ENCODE peak calls at places on chromosome 15, in four cellular contexts. D is IMR-90, K is H9, Y is H1. W is an unnamed sample.

GRCh38 chr15:90006217-90007088 is 5.3 kb downstream of the ZNF710 start:
- DNase-seq in Y (no peak), D (no peak), K (no peak), W (no peak)

GRCh38 chr15:78212546-78213424 is 21.6 kb downstream of the ACSBG1 start:
- DNase-seq in Y (peak; percentile 35), D (peak; percentile 64), K (no peak), W (no peak)

GRCh38 chr15:100559330-100559729 is 30.6 kb upstream of the CERS3 start:
- DNase-seq in Y (no peak), K (no peak), D (peak; percentile 81), W (no peak)

GRCh38 chr15:43525131-43525530 is 7.7 kb downstream of the MAP1A start:
- DNase-seq in K (no peak), Y (no peak), D (no peak), W (no peak)

GRCh38 chr15:78325092-78325843 is 14.9 kb upstream of the CRABP1 start:
- DNase-seq in Y (no peak), D (peak; percentile 20), K (no peak), W (no peak)

GRCh38 chr15:91135201-91136130 is 35.4 kb downstream of the SV2B start:
- DNase-seq in K (no peak), D (no peak), Y (no peak), W (no peak)

GRCh38 chr15:88805031-88805780 is 2.0 kb downstream of the ACAN start:
- DNase-seq in D (no peak), Y (no peak), K (no peak), W (no peak)

GRCh38 chr15:73273181-73274002 is 95.4 kb downstream of the HCN4 start:
- DNase-seq in K (peak; percentile 66), D (peak; percentile 67), Y (peak; percentile 67), W (peak; percentile 53)

GRCh38 chr15:74180689-74181602 is 7.4 kb downstream of the ISLR start:
- DNase-seq in Y (no peak), K (no peak), D (no peak), W (no peak)

GRCh38 chr15:44087578-44088190 is 107.4 kb downstream of the FRMD5 start:
- DNase-seq in D (peak; percentile 93), Y (no peak), K (no peak), W (no peak)

GRCh38 chr15:28861031-28861534 is 12.6 kb upstream of the GOLGA6L7 start:
- DNase-seq in Y (no peak), D (peak; percentile 8), K (no peak), W (no peak)

GRCh38 chr15:80188293-80188692 is 35.5 kb downstream of the FAH start:
- DNase-seq in K (no peak), D (no peak), Y (no peak), W (peak; percentile 21)

GRCh38 chr15:36067483-36068274 is 511.7 kb upstream of the CDIN1 start:
- DNase-seq in Y (no peak), K (no peak), D (no peak), W (no peak)
- H2AFZ ChIP-seq in Y (peak overlapping the region; percentile 91), K (no peak overlapping the region), D (no peak overlapping the region), W (no peak overlapping the region)

DNA sequence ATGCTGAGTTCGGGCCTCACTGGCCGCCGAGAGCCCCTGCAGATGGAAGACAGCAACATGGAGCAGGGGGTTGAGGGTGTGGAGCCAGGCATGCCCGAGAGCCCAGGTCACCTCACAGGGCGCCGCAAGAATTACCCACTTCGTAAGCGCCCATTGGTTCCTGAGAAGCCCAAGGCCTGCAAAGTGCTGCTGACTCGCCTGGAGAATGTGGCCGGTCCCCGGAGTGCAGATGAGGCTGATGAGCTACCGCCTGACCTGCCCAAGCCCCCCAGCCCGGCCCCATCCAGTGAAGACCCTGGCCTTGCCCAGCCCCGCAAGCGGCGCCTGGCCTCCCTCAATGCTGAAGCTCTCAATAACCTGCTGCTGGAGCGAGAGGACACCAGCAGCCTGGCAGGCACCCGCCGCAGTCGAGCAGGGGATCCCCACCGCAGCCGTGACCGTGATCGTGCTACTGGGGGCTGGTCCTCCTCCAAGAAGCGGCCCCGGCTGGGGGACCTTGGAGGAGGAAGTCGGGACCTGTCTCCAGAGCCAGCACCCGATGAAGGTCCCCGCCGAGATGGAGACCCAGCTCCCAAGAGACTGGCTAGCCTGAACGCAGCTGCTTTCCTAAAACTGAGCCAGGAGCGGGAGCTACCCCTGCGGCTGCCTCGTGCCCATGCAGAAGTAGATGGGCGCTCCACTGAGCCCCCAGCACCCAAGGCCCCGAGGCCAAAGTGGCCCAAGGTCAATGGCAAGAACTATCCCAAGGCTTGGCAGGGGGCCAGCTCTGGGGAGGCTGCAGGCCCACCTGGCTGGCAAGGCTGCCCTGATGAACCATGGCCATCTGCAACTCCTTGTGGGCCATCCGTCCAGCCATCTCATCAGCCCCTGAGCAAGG is 12.1 kb upstream of the CHST14 start:
- DNase-seq in K (no peak), Y (no peak), D (no peak), W (no peak)
- H3K79me1 ChIP-seq in K (peaks cover 13% of the 10 kb centered on the region), Y (peaks cover 44% of the 10 kb centered on the region), D (peaks cover 25% of the 10 kb centered on the region), W (peaks cover 19% of the 10 kb centered on the region)

GRCh38 chr15:50767332-50767861 is 1.9 kb upstream of the SPPL2A start:
- DNase-seq in Y (no peak), D (no peak), K (no peak), W (no peak)

GRCh38 chr15:50765202-50765967 is at the start of gene SPPL2A:
- DNase-seq in D (peak; percentile 84), Y (peak; percentile 85), K (peak; percentile 84), W (peak; percentile 58)

GRCh38 chr15:50758712-50759205 is 6.7 kb downstream of the SPPL2A start:
- DNase-seq in D (peak; percentile 28), Y (no peak), K (no peak), W (no peak)

DNA sequence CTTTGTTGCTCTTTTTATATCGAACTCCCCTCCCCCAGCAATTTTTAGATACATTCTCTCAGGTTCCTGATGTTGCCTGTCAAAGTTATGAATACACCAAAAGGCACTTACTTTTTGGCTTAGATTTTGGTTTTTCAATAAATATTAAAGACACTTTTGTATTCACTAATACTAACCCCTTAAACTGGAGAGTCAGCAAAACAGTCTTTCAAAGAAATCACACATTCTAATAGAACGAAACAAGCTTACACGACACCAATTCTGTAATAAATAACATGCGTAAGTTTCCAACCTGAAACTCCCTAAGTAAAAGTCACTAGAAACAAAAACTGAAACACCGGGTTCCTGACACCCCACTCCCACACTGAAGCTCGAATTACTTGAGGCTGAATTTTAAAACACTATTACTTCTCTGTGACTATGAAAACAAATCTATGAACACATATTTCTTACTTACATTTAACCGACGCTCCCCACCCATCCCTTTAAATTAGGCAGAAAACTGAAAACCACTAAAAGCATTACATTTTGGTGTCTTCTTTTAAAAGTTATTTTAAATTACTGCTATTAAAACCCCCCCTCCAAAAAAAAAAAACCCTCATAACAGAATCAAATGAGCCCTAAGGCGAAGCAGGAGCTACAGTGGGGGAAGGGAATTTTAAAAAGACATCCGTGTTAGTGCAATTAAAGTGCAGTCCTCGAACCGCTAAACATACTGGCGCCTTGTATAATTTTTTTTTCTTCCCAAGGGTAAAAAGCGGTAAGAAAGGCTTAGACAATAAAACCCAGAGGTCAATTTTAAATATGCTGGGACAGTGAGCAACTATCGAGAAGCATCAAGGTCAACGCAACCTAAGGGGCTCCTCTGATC is 940 bp downstream of the SPPL2A start:
- DNase-seq in Y (no peak), K (no peak), D (peak; percentile 27), W (no peak)
- H2AFZ ChIP-seq in Y (peak overlapping the region; percentile 6), K (peak overlapping the region; percentile 43), D (peak overlapping the region; percentile 65), W (peak overlapping the region; percentile 99)

DNA sequence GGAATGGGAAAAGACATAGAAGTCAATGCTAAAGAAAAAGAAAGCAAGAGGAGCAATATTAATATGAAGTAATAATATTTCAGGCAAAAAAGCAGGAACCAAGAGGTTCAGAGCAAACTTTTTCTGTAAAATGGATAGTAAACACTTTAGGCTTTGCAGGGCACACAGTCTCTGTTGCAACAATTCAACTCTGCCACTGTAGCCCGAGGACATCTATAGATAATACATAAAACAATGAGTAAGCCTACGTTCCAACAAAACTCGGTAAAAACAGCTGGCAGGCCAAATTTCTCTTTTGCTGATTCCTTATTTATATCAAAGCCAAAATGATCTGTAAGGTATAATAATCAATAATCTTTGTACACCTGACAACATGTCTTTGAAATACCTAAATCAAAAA is 56.8 kb downstream of the SMAD6 start:
- DNase-seq in D (no peak), K (no peak), Y (no peak), W (no peak)
- H3K79me1 ChIP-seq in D (peaks cover 38% of the 10 kb centered on the region), K (no peaks in the 10 kb centered on the region), Y (no peaks in the 10 kb centered on the region), W (peaks cover 4% of the 10 kb centered on the region)

DNA sequence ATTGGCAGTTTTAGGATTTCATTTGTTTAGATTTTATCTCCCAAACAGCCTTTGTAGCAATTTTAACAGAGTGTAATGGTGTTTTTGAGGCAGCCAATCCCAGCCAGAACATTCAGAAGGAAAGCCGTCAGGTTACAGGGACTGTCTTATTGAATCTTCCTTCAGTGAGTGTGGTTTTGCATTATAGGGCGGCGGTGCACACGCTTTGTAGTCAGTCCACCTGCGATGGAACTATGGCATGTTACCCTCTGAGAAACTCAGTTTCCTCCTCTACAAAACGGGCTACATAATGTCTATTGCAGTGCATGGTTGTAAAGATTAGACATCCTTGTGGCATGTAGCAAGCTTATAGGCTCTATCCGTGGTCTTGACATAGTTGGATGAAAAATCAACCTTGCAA is 1.0 kb downstream of the LRRC28 start:
- DNase-seq in D (no peak), K (no peak), Y (no peak), W (no peak)
- H2AFZ ChIP-seq in D (no peak overlapping the region), K (no peak overlapping the region), Y (no peak overlapping the region), W (peak overlapping the region; percentile 97)

GRCh38 chr15:35229085-35229484 is 144.0 kb upstream of the NANOGP8 start:
- DNase-seq in K (no peak), Y (no peak), D (no peak), W (no peak)
- H3K79me1 ChIP-seq in K (no peaks in the 10 kb centered on the region), Y (no peaks in the 10 kb centered on the region), D (no peaks in the 10 kb centered on the region), W (no peaks in the 10 kb centered on the region)

W was measured in neuronal stem cell.